ENCODE peak calls at places on chromosomes 6 and 20, in four cellular contexts. P is K562; U is fibroblast of lung; B is CD8-positive, alpha-beta T cell. M is an unnamed sample.

GRCh38 chr6:43842964-43843645 is 73.1 kb downstream of the VEGFA start:
- DNase-seq in P (peak; percentile 50), B (no peak), U (peak; percentile 11), M (no peak)

GRCh38 chr6:125714431-125715090 is 34.9 kb upstream of the HEY2 start:
- DNase-seq in B (no peak), P (no peak), U (no peak), M (no peak)

GRCh38 chr20:21808863-21809664 is 103.6 kb downstream of the PAX1 start:
- DNase-seq in P (peak; percentile 73), B (no peak), U (no peak), M (no peak)

GRCh38 chr6:56891754-56892153 is 63.2 kb upstream of the BEND6 start:
- DNase-seq in B (no peak), U (no peak), P (no peak), M (no peak)

GRCh38 chr20:49915380-49916145 is at the start of gene SPATA2:
- DNase-seq in P (peak; percentile 92), U (peak; percentile 93), B (peak; percentile 94), M (peak; percentile 95)

GRCh38 chr20:59082077-59082740 is 39.6 kb upstream of the PRELID3B start:
- DNase-seq in U (peak; percentile 68), P (peak; percentile 17), B (no peak), M (no peak)

GRCh38 chr6:158460602-158461092 is 99.2 kb upstream of the TMEM181 start:
- DNase-seq in P (no peak), U (peak; percentile 77), B (no peak), M (peak; percentile 67)

GRCh38 chr20:57332105-57333089 is 2.8 kb downstream of the SPO11 start:
- DNase-seq in U (no peak), P (no peak), B (no peak), M (no peak)

GRCh38 chr20:54474866-54475265 is 527 bp upstream of the DOK5 start:
- DNase-seq in U (no peak), P (no peak), B (no peak), M (no peak)

GRCh38 chr6:13814938-13815575 is 700 bp upstream of the MCUR1 start:
- DNase-seq in B (no peak), U (no peak), P (no peak), M (peak; percentile 9)

GRCh38 chr20:2692886-2693285 is 306 bp downstream of the EBF4 start:
- DNase-seq in U (no peak), B (no peak), P (no peak), M (no peak)

GRCh38 chr20:18926972-18927371 is 113.4 kb downstream of the SCP2D1 start:
- DNase-seq in B (no peak), P (no peak), U (no peak), M (peak; percentile 3)

GRCh38 chr6:30842754-30843610 is 41.3 kb upstream of the DDR1 start:
- DNase-seq in B (peak; percentile 54), U (peak; percentile 38), P (no peak), M (no peak)

GRCh38 chr6:163349696-163350095 is 64.8 kb upstream of the QKI start:
- DNase-seq in B (no peak), P (no peak), U (no peak), M (no peak)

GRCh38 chr6:30781697-30782424 is 37.5 kb upstream of the IER3 start:
- DNase-seq in B (no peak), P (peak; percentile 92), U (peak; percentile 99), M (peak; percentile 99)

GRCh38 chr6:80988892-80989291 is 763.6 kb downstream of the TENT5A start:
- DNase-seq in P (no peak), B (no peak), U (no peak), M (no peak)

GRCh38 chr20:58117944-58118343 is 110.5 kb downstream of the ANKRD60 start:
- DNase-seq in P (no peak), U (peak; percentile 67), B (no peak), M (peak; percentile 69)

GRCh38 chr6:170374571-170375444 is 68.2 kb downstream of the FAM120B start:
- DNase-seq in U (no peak), P (no peak), B (no peak), M (no peak)

GRCh38 chr6:145276746-145277145 is 458.6 kb downstream of the EPM2A start:
- DNase-seq in B (no peak), U (peak; percentile 37), P (no peak), M (no peak)

GRCh38 chr6:122726649-122727048 is 52.9 kb upstream of the FABP7 start:
- DNase-seq in P (peak; percentile 18), B (no peak), U (no peak), M (peak; percentile 27)

GRCh38 chr6:53326372-53327016 is 22.3 kb downstream of the ELOVL5 start:
- DNase-seq in P (no peak), B (no peak), U (peak; percentile 100), M (peak; percentile 98)

GRCh38 chr6:55853008-55854001 is 22.1 kb downstream of the BMP5 start:
- DNase-seq in P (no peak), B (no peak), U (no peak), M (no peak)

GRCh38 chr20:57629976-57630525 is 9.8 kb upstream of the ZBP1 start:
- DNase-seq in U (no peak), B (no peak), P (no peak), M (no peak)

GRCh38 chr6:467671-468082 is 76.1 kb downstream of the IRF4 start:
- DNase-seq in B (no peak), U (no peak), P (no peak), M (no peak)

GRCh38 chr6:160088069-160088773 is 33.4 kb upstream of the SLC22A1 start:
- DNase-seq in U (peak; percentile 78), P (peak; percentile 46), B (no peak), M (peak; percentile 79)

GRCh38 chr6:98824163-98824906 is 10.0 kb upstream of the POU3F2 start:
- DNase-seq in U (peak; percentile 53), P (no peak), B (no peak), M (no peak)

GRCh38 chr20:53622247-53623114 is 28.8 kb upstream of the ZNF217 start:
- DNase-seq in P (peak; percentile 4), U (no peak), B (no peak), M (peak; percentile 15)

GRCh38 chr6:163339466-163339865 is 75.1 kb upstream of the QKI start:
- DNase-seq in P (no peak), B (no peak), U (no peak), M (no peak)

GRCh38 chr20:24724982-24725533 is 224.0 kb upstream of the CST7 start:
- DNase-seq in B (no peak), U (no peak), P (no peak), M (no peak)

GRCh38 chr6:66926060-66926459 is 1219.0 kb upstream of the EYS start:
- DNase-seq in P (peak; percentile 10), B (no peak), U (peak; percentile 11), M (no peak)

GRCh38 chr20:60812561-60812960 is 439.5 kb upstream of the CDH4 start:
- DNase-seq in P (no peak), U (no peak), B (no peak), M (no peak)

GRCh38 chr6:129543981-129544380 is 166.0 kb downstream of the ARHGAP18 start:
- DNase-seq in P (no peak), B (no peak), U (peak; percentile 16), M (peak; percentile 13)

GRCh38 chr6:38794682-38795081 is 79.6 kb downstream of the DNAH8 start:
- DNase-seq in U (no peak), B (no peak), P (no peak), M (no peak)

GRCh38 chr20:47319517-47320252 is 36.8 kb downstream of the ZMYND8 start:
- DNase-seq in U (peak; percentile 87), P (no peak), B (no peak), M (peak; percentile 85)

GRCh38 chr6:53959717-53960116 is 151.5 kb upstream of the MLIP start:
- DNase-seq in U (peak; percentile 75), B (no peak), P (no peak), M (peak; percentile 23)

GRCh38 chr20:38303908-38304379 is at the start of gene BPI:
- DNase-seq in U (peak; percentile 48), B (no peak), P (no peak), M (peak; percentile 64)

GRCh38 chr6:106927531-106928398 is 46.8 kb downstream of the CD24 start:
- DNase-seq in B (no peak), P (peak; percentile 52), U (peak; percentile 34), M (peak; percentile 51)

GRCh38 chr20:34065260-34065659 is 46.8 kb downstream of the EIF2S2 start:
- DNase-seq in U (peak; percentile 87), P (no peak), B (no peak), M (peak; percentile 45)

GRCh38 chr20:34066476-34067090 is 45.5 kb downstream of the EIF2S2 start:
- DNase-seq in U (no peak), P (no peak), B (no peak), M (no peak)

GRCh38 chr20:34069341-34070078 is 42.5 kb downstream of the EIF2S2 start:
- DNase-seq in B (peak; percentile 62), P (peak; percentile 61), U (peak; percentile 72), M (peak; percentile 86)

GRCh38 chr20:34070079-34070439 is 42.0 kb downstream of the EIF2S2 start:
- DNase-seq in P (no peak), U (no peak), B (no peak), M (no peak)

DNA sequence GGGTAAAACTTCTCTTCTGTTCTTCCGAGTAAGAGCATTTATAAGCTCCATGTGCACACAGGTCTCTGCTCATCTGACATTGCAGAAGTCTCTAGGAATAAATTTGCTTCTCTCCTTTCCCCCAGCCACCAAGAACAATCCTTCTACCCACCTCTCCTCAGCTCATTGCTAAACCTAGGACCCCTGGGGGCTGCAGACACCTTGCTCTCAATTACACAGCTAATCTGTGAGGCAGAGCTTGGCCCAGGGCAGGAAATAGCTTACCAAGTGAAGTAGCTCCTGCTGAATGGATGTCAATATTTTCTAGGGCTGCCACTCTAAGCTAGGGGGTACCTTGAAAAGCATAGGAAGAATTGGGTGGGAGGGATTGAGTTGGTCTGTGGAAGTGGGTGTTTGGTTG is 44.0 kb downstream of the EIF2S2 start:
- DNase-seq in P (no peak), U (no peak), B (no peak), M (no peak)
- H3K4me3 ChIP-seq in P (no peak overlapping the region), U (no peak overlapping the region), B (no peak overlapping the region), M (no peak overlapping the region)

GRCh38 chr6:12163149-12163548 is 127.0 kb upstream of the EDN1 start:
- DNase-seq in U (no peak), P (no peak), B (peak; percentile 69), M (no peak)

GRCh38 chr6:12162203-12162602 is 128.0 kb upstream of the EDN1 start:
- DNase-seq in B (no peak), P (no peak), U (no peak), M (no peak)

GRCh38 chr6:12160350-12160749 is 129.8 kb upstream of the EDN1 start:
- DNase-seq in U (peak; percentile 81), B (no peak), P (no peak), M (peak; percentile 65)

GRCh38 chr6:12163744-12164507 is 126.2 kb upstream of the EDN1 start:
- DNase-seq in U (no peak), B (no peak), P (no peak), M (no peak)

GRCh38 chr6:12158686-12159415 is 131.3 kb upstream of the EDN1 start:
- DNase-seq in P (peak; percentile 50), B (no peak), U (no peak), M (no peak)
- TF ChIP-seq CTCF in P (peak; percentile 12), B (no peak), U (peak; percentile 5), M (peak; percentile 14)

DNA sequence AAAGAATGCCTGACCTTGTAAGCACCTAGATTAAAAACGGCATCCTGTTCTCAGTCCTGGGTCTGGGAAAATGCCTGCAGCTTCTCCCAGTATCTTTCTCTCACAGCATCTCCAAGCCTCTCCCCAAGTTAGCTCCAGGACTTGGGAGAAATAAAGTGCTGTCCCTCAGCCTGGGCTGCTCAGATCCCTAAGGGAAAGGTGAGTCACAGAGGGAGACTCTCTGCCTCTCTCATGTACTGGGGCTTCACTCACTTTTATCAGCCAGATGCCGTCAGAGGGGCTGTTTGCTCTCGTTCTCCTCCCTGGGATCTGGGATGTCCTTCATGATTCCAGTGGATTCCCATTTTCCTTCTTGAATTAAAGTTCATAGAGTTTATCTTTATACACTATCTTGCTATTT is 293.6 kb downstream of the COL12A1 start:
- DNase-seq in U (no peak), B (no peak), P (no peak), M (no peak)
- H3K4me3 ChIP-seq in U (no peak overlapping the region), B (no peak overlapping the region), P (no peak overlapping the region), M (no peak overlapping the region)

GRCh38 chr20:48877299-48877698 is 44.2 kb upstream of the ARFGEF2 start:
- DNase-seq in P (no peak), U (no peak), B (no peak), M (no peak)
- TF ChIP-seq CTCF in P (no peak), U (no peak), B (no peak), M (no peak)

M was measured in astrocyte of the spinal cord.